ENCODE peak calls at places on chromosomes 16 and 17, in ten cellular contexts. G, I, R, X, C, B, Q, O, L and W are unnamed samples.

GRCh38 chr17:66580601-66581385 is 254.1 kb upstream of the CACNG5 start:
- DNase-seq in G (no peak), I (no peak), R (no peak), X (peak; percentile 47), C (no peak), B (no peak), Q (no peak), O (no peak), L (no peak), W (peak; percentile 32)

GRCh38 chr17:21510686-21511367 is 134.7 kb downstream of the KCNJ12 start:
- DNase-seq in G (no peak), I (peak; percentile 14), R (no peak), X (no peak), C (no peak), B (no peak), Q (peak; percentile 10), O (no peak), L (no peak), W (no peak)

GRCh38 chr17:53721101-53721500 is 101.6 kb upstream of the KIF2B start:
- DNase-seq in G (no peak), I (no peak), R (no peak), X (no peak), C (no peak), B (no peak), Q (peak; percentile 24), O (no peak), L (no peak), W (no peak)

GRCh38 chr17:43308999-43309398 is 75.2 kb upstream of the RNU2-1 start:
- DNase-seq in G (no peak), I (no peak), R (no peak), X (no peak), C (no peak), B (no peak), Q (no peak), O (no peak), L (no peak), W (no peak)

GRCh38 chr16:66028505-66029216 is 337.8 kb upstream of the CDH5 start:
- DNase-seq in G (no peak), I (no peak), R (no peak), X (peak; percentile 86), C (no peak), B (no peak), Q (peak; percentile 60), O (no peak), L (peak; percentile 42), W (no peak)

GRCh38 chr17:78647030-78647429 is 69.8 kb upstream of the DNAH17 start:
- DNase-seq in G (no peak), I (no peak), R (no peak), X (no peak), C (no peak), B (no peak), Q (no peak), O (no peak), L (no peak), W (no peak)

GRCh38 chr17:6525111-6525510 is 31.2 kb downstream of the PITPNM3 start:
- DNase-seq in G (no peak), I (no peak), R (no peak), X (no peak), C (no peak), B (no peak), Q (no peak), O (no peak), L (no peak), W (no peak)

GRCh38 chr16:27543801-27544200 is 5.9 kb downstream of the GTF3C1 start:
- DNase-seq in G (no peak), I (no peak), R (no peak), X (no peak), C (no peak), B (no peak), Q (no peak), O (no peak), L (no peak), W (no peak)

GRCh38 chr16:48408688-48409087 is 23.5 kb upstream of the SIAH1 start:
- DNase-seq in G (no peak), I (no peak), R (peak; percentile 73), X (peak; percentile 76), C (peak; percentile 51), B (no peak), Q (peak; percentile 78), O (peak; percentile 56), L (no peak), W (no peak)

GRCh38 chr17:72989074-72989610 is 103.3 kb downstream of the SLC39A11 start:
- DNase-seq in G (no peak), I (no peak), R (no peak), X (no peak), C (no peak), B (no peak), Q (no peak), O (no peak), L (peak; percentile 11), W (no peak)

GRCh38 chr17:32878211-32878610 is 1.3 kb upstream of the MYO1D start:
- DNase-seq in G (no peak), I (no peak), R (no peak), X (peak; percentile 47), C (peak; percentile 27), B (no peak), Q (peak; percentile 10), O (no peak), L (no peak), W (no peak)

GRCh38 chr17:37168731-37169353 is 206.9 kb upstream of the C17orf78 start:
- DNase-seq in G (no peak), I (no peak), R (no peak), X (no peak), C (no peak), B (no peak), Q (no peak), O (no peak), L (no peak), W (peak; percentile 39)

GRCh38 chr17:58317421-58318064 is 11.1 kb downstream of the TSPOAP1 start:
- DNase-seq in G (peak; percentile 62), I (peak; percentile 80), R (peak; percentile 2), X (peak; percentile 85), C (peak; percentile 25), B (peak; percentile 79), Q (peak; percentile 33), O (peak; percentile 31), L (peak; percentile 43), W (peak; percentile 32)

GRCh38 chr17:65194670-65195334 is 57.6 kb downstream of the RGS9 start:
- DNase-seq in G (no peak), I (no peak), R (no peak), X (no peak), C (no peak), B (no peak), Q (no peak), O (no peak), L (no peak), W (no peak)

GRCh38 chr16:17377360-17378324 is 93.1 kb downstream of the XYLT1 start:
- DNase-seq in G (no peak), I (peak; percentile 88), R (no peak), X (no peak), C (no peak), B (peak; percentile 66), Q (no peak), O (no peak), L (no peak), W (no peak)

GRCh38 chr17:76869878-76870714 is 1.9 kb downstream of the MGAT5B start:
- DNase-seq in G (no peak), I (no peak), R (no peak), X (no peak), C (no peak), B (no peak), Q (no peak), O (no peak), L (no peak), W (no peak)

GRCh38 chr16:85474808-85475207 is 138.3 kb upstream of the GSE1 start:
- DNase-seq in G (no peak), I (no peak), R (no peak), X (no peak), C (no peak), B (no peak), Q (no peak), O (no peak), L (no peak), W (no peak)

GRCh38 chr17:73142763-73143395 is 21.9 kb upstream of the SSTR2 start:
- DNase-seq in G (no peak), I (no peak), R (no peak), X (peak; percentile 57), C (no peak), B (no peak), Q (peak; percentile 31), O (no peak), L (no peak), W (no peak)

GRCh38 chr16:4606354-4606753 is 8.3 kb downstream of the UBALD1 start:
- DNase-seq in G (no peak), I (no peak), R (no peak), X (no peak), C (no peak), B (no peak), Q (no peak), O (no peak), L (no peak), W (no peak)

GRCh38 chr16:81431554-81432353 is 12.9 kb upstream of the CMIP start:
- DNase-seq in G (no peak), I (no peak), R (no peak), X (peak; percentile 96), C (no peak), B (no peak), Q (peak; percentile 60), O (no peak), L (peak; percentile 20), W (no peak)

GRCh38 chr16:72099377-72099818 is 5.8 kb downstream of the DHX38 start:
- DNase-seq in G (peak; percentile 23), I (peak; percentile 54), R (no peak), X (peak; percentile 51), C (no peak), B (peak; percentile 66), Q (peak; percentile 32), O (no peak), L (no peak), W (no peak)

GRCh38 chr17:41048441-41048840 is 1.3 kb upstream of the KRTAP2-1 start:
- DNase-seq in G (no peak), I (no peak), R (no peak), X (peak; percentile 95), C (no peak), B (no peak), Q (peak; percentile 41), O (no peak), L (no peak), W (no peak)

GRCh38 chr17:28724500-28725165 is 1.4 kb downstream of the TLCD1 start:
- DNase-seq in G (no peak), I (no peak), R (no peak), X (peak; percentile 26), C (peak; percentile 12), B (no peak), Q (peak; percentile 16), O (no peak), L (no peak), W (no peak)

GRCh38 chr16:75219838-75220237 is 1.1 kb downstream of the CTRB1 start:
- DNase-seq in G (no peak), I (no peak), R (no peak), X (no peak), C (no peak), B (no peak), Q (no peak), O (no peak), L (no peak), W (no peak)

GRCh38 chr17:79298801-79299200 is 224.2 kb downstream of the ENGASE start:
- DNase-seq in G (no peak), I (no peak), R (no peak), X (no peak), C (no peak), B (no peak), Q (no peak), O (no peak), L (no peak), W (peak; percentile 48)

GRCh38 chr17:21843318-21843865 is 151.1 kb downstream of the KCNJ18 start:
- DNase-seq in G (no peak), I (no peak), R (no peak), X (no peak), C (no peak), B (peak; percentile 1), Q (no peak), O (no peak), L (no peak), W (no peak)

GRCh38 chr17:38667099-38667786 is 7.5 kb downstream of the EPOP start:
- DNase-seq in G (peak; percentile 10), I (peak; percentile 50), R (peak; percentile 15), X (peak; percentile 73), C (peak; percentile 48), B (peak; percentile 79), Q (peak; percentile 68), O (peak; percentile 48), L (peak; percentile 42), W (peak; percentile 17)

GRCh38 chr17:49117581-49118230 is 14.9 kb upstream of the B4GALNT2 start:
- DNase-seq in G (no peak), I (no peak), R (no peak), X (no peak), C (no peak), B (no peak), Q (no peak), O (peak; percentile 54), L (no peak), W (peak; percentile 15)